ENCODE peak calls at places on chromosomes 7 and 10, in five cellular contexts. One of them, this sample, is unnamed.

GRCh38 chr10:14953452-14954000 is 370 bp downstream of the DCLRE1C start:
- DNase-seq in LNCaP clone FGC: no peak
- DNase-seq in aorta: peak; percentile 73
- DNase-seq in hypothalamus: peak; percentile 45
- DNase-seq in stromal cell of bone marrow: peak; percentile 57
- DNase-seq in this sample: no peak

GRCh38 chr10:110357252-110357780 is 52.6 kb upstream of the SMNDC1 start:
- DNase-seq in LNCaP clone FGC: no peak
- DNase-seq in aorta: no peak
- DNase-seq in hypothalamus: no peak
- DNase-seq in stromal cell of bone marrow: peak; percentile 64
- DNase-seq in this sample: no peak

GRCh38 chr7:82559203-82559805 is 115.7 kb upstream of the CACNA2D1 start:
- DNase-seq in LNCaP clone FGC: no peak
- DNase-seq in aorta: no peak
- DNase-seq in hypothalamus: no peak
- DNase-seq in stromal cell of bone marrow: no peak
- DNase-seq in this sample: peak; percentile 90

GRCh38 chr7:129066290-129067131 is 11.6 kb upstream of the TNPO3 start:
- DNase-seq in LNCaP clone FGC: no peak
- DNase-seq in aorta: no peak
- DNase-seq in hypothalamus: no peak
- DNase-seq in stromal cell of bone marrow: peak; percentile 76
- DNase-seq in this sample: no peak

GRCh38 chr10:46106410-46107255 is 60.6 kb upstream of the MSMB start:
- DNase-seq in LNCaP clone FGC: peak; percentile 21
- DNase-seq in aorta: peak; percentile 75
- DNase-seq in hypothalamus: peak; percentile 17
- DNase-seq in stromal cell of bone marrow: peak; percentile 24
- DNase-seq in this sample: no peak

GRCh38 chr7:81638216-81638615 is 131.6 kb downstream of the HGF start:
- DNase-seq in LNCaP clone FGC: peak; percentile 74
- DNase-seq in aorta: no peak
- DNase-seq in hypothalamus: no peak
- DNase-seq in stromal cell of bone marrow: peak; percentile 92
- DNase-seq in this sample: peak; percentile 41

GRCh38 chr10:78177013-78177370 is 143.3 kb downstream of the RPS24 start:
- DNase-seq in LNCaP clone FGC: no peak
- DNase-seq in aorta: no peak
- DNase-seq in hypothalamus: peak; percentile 65
- DNase-seq in stromal cell of bone marrow: no peak
- DNase-seq in this sample: no peak

GRCh38 chr7:142802301-142802700 is 31.5 kb downstream of the PRSS2 start:
- DNase-seq in LNCaP clone FGC: no peak
- DNase-seq in aorta: no peak
- DNase-seq in hypothalamus: no peak
- DNase-seq in stromal cell of bone marrow: no peak
- DNase-seq in this sample: no peak

GRCh38 chr10:17981766-17982380 is 30.2 kb downstream of the SLC39A12 start:
- DNase-seq in LNCaP clone FGC: no peak
- DNase-seq in aorta: no peak
- DNase-seq in hypothalamus: no peak
- DNase-seq in stromal cell of bone marrow: peak; percentile 72
- DNase-seq in this sample: no peak

GRCh38 chr7:23915196-23915595 is 205.2 kb downstream of the STK31 start:
- DNase-seq in LNCaP clone FGC: no peak
- DNase-seq in aorta: no peak
- DNase-seq in hypothalamus: no peak
- DNase-seq in stromal cell of bone marrow: no peak
- DNase-seq in this sample: no peak

GRCh38 chr10:84214046-84214572 is 11.2 kb downstream of the LRIT2 start:
- DNase-seq in LNCaP clone FGC: no peak
- DNase-seq in aorta: no peak
- DNase-seq in hypothalamus: no peak
- DNase-seq in stromal cell of bone marrow: no peak
- DNase-seq in this sample: no peak

GRCh38 chr10:124521429-124521871 is 59.8 kb downstream of the LHPP start:
- DNase-seq in LNCaP clone FGC: no peak
- DNase-seq in aorta: no peak
- DNase-seq in hypothalamus: peak; percentile 44
- DNase-seq in stromal cell of bone marrow: no peak
- DNase-seq in this sample: no peak

GRCh38 chr7:123615344-123615743 is 13.7 kb downstream of the ASB15 start:
- DNase-seq in LNCaP clone FGC: no peak
- DNase-seq in aorta: no peak
- DNase-seq in hypothalamus: no peak
- DNase-seq in stromal cell of bone marrow: peak; percentile 5
- DNase-seq in this sample: no peak

GRCh38 chr10:26437637-26438461 is at the start of gene APBB1IP:
- DNase-seq in LNCaP clone FGC: no peak
- DNase-seq in aorta: peak; percentile 89
- DNase-seq in hypothalamus: no peak
- DNase-seq in stromal cell of bone marrow: peak; percentile 82
- DNase-seq in this sample: no peak

GRCh38 chr7:15389073-15389472 is 172.7 kb downstream of the AGMO start:
- DNase-seq in LNCaP clone FGC: no peak
- DNase-seq in aorta: no peak
- DNase-seq in hypothalamus: no peak
- DNase-seq in stromal cell of bone marrow: no peak
- DNase-seq in this sample: no peak

GRCh38 chr10:6136215-6137201 is 47.7 kb downstream of the RBM17 start:
- DNase-seq in LNCaP clone FGC: no peak
- DNase-seq in aorta: no peak
- DNase-seq in hypothalamus: no peak
- DNase-seq in stromal cell of bone marrow: peak; percentile 65
- DNase-seq in this sample: no peak

GRCh38 chr10:34078798-34079470 is 736.2 kb downstream of the PARD3 start:
- DNase-seq in LNCaP clone FGC: no peak
- DNase-seq in aorta: peak; percentile 92
- DNase-seq in hypothalamus: no peak
- DNase-seq in stromal cell of bone marrow: peak; percentile 76
- DNase-seq in this sample: no peak

GRCh38 chr7:125641884-125642283 is 712.3 kb upstream of the POT1 start:
- DNase-seq in LNCaP clone FGC: no peak
- DNase-seq in aorta: no peak
- DNase-seq in hypothalamus: no peak
- DNase-seq in stromal cell of bone marrow: no peak
- DNase-seq in this sample: no peak

GRCh38 chr7:33040803-33041516 is 21.6 kb downstream of the NT5C3A start:
- DNase-seq in LNCaP clone FGC: no peak
- DNase-seq in aorta: no peak
- DNase-seq in hypothalamus: no peak
- DNase-seq in stromal cell of bone marrow: no peak
- DNase-seq in this sample: no peak

GRCh38 chr10:76632158-76633051 is 1005.2 kb downstream of the KCNMA1 start:
- DNase-seq in LNCaP clone FGC: peak; percentile 18
- DNase-seq in aorta: no peak
- DNase-seq in hypothalamus: no peak
- DNase-seq in stromal cell of bone marrow: no peak
- DNase-seq in this sample: peak; percentile 3

GRCh38 chr10:132631348-132631735 is 93.8 kb downstream of the INPP5A start:
- DNase-seq in LNCaP clone FGC: no peak
- DNase-seq in aorta: peak; percentile 89
- DNase-seq in hypothalamus: no peak
- DNase-seq in stromal cell of bone marrow: no peak
- DNase-seq in this sample: no peak

GRCh38 chr10:24209946-24210491 is 1.1 kb downstream of the KIAA1217 start:
- DNase-seq in LNCaP clone FGC: no peak
- DNase-seq in aorta: no peak
- DNase-seq in hypothalamus: no peak
- DNase-seq in stromal cell of bone marrow: no peak
- DNase-seq in this sample: no peak

GRCh38 chr10:128448796-128449195 is 322.6 kb upstream of the MKI67 start:
- DNase-seq in LNCaP clone FGC: no peak
- DNase-seq in aorta: no peak
- DNase-seq in hypothalamus: no peak
- DNase-seq in stromal cell of bone marrow: no peak
- DNase-seq in this sample: no peak

GRCh38 chr10:103181244-103181643 is 11.8 kb downstream of the NT5C2 start:
- DNase-seq in LNCaP clone FGC: no peak
- DNase-seq in aorta: no peak
- DNase-seq in hypothalamus: no peak
- DNase-seq in stromal cell of bone marrow: no peak
- DNase-seq in this sample: no peak

GRCh38 chr10:26503911-26504310 is 65.8 kb downstream of the APBB1IP start:
- DNase-seq in LNCaP clone FGC: no peak
- DNase-seq in aorta: no peak
- DNase-seq in hypothalamus: no peak
- DNase-seq in stromal cell of bone marrow: no peak
- DNase-seq in this sample: no peak

GRCh38 chr10:109205929-109206585 is 717.3 kb downstream of the XPNPEP1 start:
- DNase-seq in LNCaP clone FGC: no peak
- DNase-seq in aorta: no peak
- DNase-seq in hypothalamus: no peak
- DNase-seq in stromal cell of bone marrow: peak; percentile 71
- DNase-seq in this sample: no peak

GRCh38 chr10:116044722-116045374 is 228.2 kb downstream of the GFRA1 start:
- DNase-seq in LNCaP clone FGC: no peak
- DNase-seq in aorta: peak; percentile 61
- DNase-seq in hypothalamus: no peak
- DNase-seq in stromal cell of bone marrow: peak; percentile 13
- DNase-seq in this sample: no peak

GRCh38 chr10:92640110-92640509 is 47.2 kb downstream of the KIF11 start:
- DNase-seq in LNCaP clone FGC: peak; percentile 15
- DNase-seq in aorta: no peak
- DNase-seq in hypothalamus: no peak
- DNase-seq in stromal cell of bone marrow: peak; percentile 67
- DNase-seq in this sample: no peak

GRCh38 chr10:61119573-61119972 is 175.6 kb upstream of the RHOBTB1 start:
- DNase-seq in LNCaP clone FGC: no peak
- DNase-seq in aorta: no peak
- DNase-seq in hypothalamus: no peak
- DNase-seq in stromal cell of bone marrow: no peak
- DNase-seq in this sample: no peak

GRCh38 chr7:82317257-82317721 is 126.3 kb downstream of the CACNA2D1 start:
- DNase-seq in LNCaP clone FGC: no peak
- DNase-seq in aorta: no peak
- DNase-seq in hypothalamus: no peak
- DNase-seq in stromal cell of bone marrow: no peak
- DNase-seq in this sample: no peak

GRCh38 chr10:86182150-86182549 is 184.4 kb downstream of the GRID1 start:
- DNase-seq in LNCaP clone FGC: no peak
- DNase-seq in aorta: no peak
- DNase-seq in hypothalamus: peak; percentile 77
- DNase-seq in stromal cell of bone marrow: no peak
- DNase-seq in this sample: no peak

GRCh38 chr10:73584737-73585136 is 6.4 kb downstream of the USP54 start:
- DNase-seq in LNCaP clone FGC: no peak
- DNase-seq in aorta: no peak
- DNase-seq in hypothalamus: no peak
- DNase-seq in stromal cell of bone marrow: no peak
- DNase-seq in this sample: no peak

GRCh38 chr10:43793714-43794113 is 145.0 kb upstream of the ZNF32 start:
- DNase-seq in LNCaP clone FGC: no peak
- DNase-seq in aorta: no peak
- DNase-seq in hypothalamus: no peak
- DNase-seq in stromal cell of bone marrow: peak; percentile 48
- DNase-seq in this sample: no peak

This sample was measured in NCI-H1930.